ENCODE peak calls at places on chromosomes 11 and 22, in eight cellular contexts. V is GM23338, X is A549, F is small intestine, J is left ventricle myocardium inferior, R is IMR-90, B is iPS DF 6.9, M is aorta. Z is an unnamed sample.

GRCh38 chr11:117181586-117182550 is 3.3 kb downstream of the SIDT2 start:
- DNase-seq in V (no peak), X (no peak), F (no peak), J (no peak), R (no peak), B (no peak), M (peak; percentile 37), Z (no peak)

GRCh38 chr11:39374963-39375698 is 2084.3 kb downstream of the LRRC4C start:
- DNase-seq in V (peak; percentile 53), X (peak; percentile 6), F (peak; percentile 31), J (no peak), R (peak; percentile 2), B (no peak), M (no peak), Z (no peak)

GRCh38 chr22:45804986-45805325 is 133.3 kb downstream of the ATXN10 start:
- DNase-seq in V (no peak), X (peak; percentile 55), F (no peak), J (no peak), R (peak; percentile 98), B (no peak), M (no peak), Z (peak; percentile 92)

GRCh38 chr22:39583066-39583667 is 12.6 kb downstream of the CACNA1I start:
- DNase-seq in V (no peak), X (no peak), F (no peak), J (no peak), R (no peak), B (no peak), M (no peak), Z (no peak)

GRCh38 chr11:720642-721346 is 14.8 kb downstream of the EPS8L2 start:
- DNase-seq in V (peak; percentile 91), X (no peak), F (peak; percentile 57), J (no peak), R (peak; percentile 29), B (no peak), M (peak; percentile 87), Z (no peak)

GRCh38 chr22:36862251-36863242 is 1.7 kb downstream of the NCF4 start:
- DNase-seq in V (no peak), X (no peak), F (no peak), J (peak; percentile 46), R (no peak), B (no peak), M (no peak), Z (no peak)

GRCh38 chr11:47400813-47401279 is 7.5 kb upstream of the SLC39A13 start:
- DNase-seq in V (no peak), X (no peak), F (no peak), J (no peak), R (no peak), B (no peak), M (no peak), Z (no peak)

GRCh38 chr11:2700415-2701211 is 819 bp upstream of the KCNQ1OT1 start:
- DNase-seq in V (peak; percentile 74), X (peak; percentile 57), F (peak; percentile 55), J (peak; percentile 73), R (no peak), B (no peak), M (peak; percentile 91), Z (no peak)

GRCh38 chr11:130314184-130314748 is 451 bp downstream of the ZBTB44 start:
- DNase-seq in V (peak; percentile 56), X (peak; percentile 29), F (peak; percentile 75), J (peak; percentile 60), R (peak; percentile 1), B (no peak), M (peak; percentile 87), Z (no peak)
- H3K4me3 ChIP-seq in V (peak overlapping the region; percentile 61), X (peak overlapping the region; percentile 94), F (peak overlapping the region; percentile 64), J (peak overlapping the region; percentile 96), R (peak overlapping the region; percentile 99), B (peak overlapping the region; percentile 97), M (peak overlapping the region; percentile 64), Z (peak overlapping the region; percentile 82)

GRCh38 chr22:32996702-32997101 is 61.5 kb downstream of the SYN3 start:
- DNase-seq in V (no peak), X (no peak), F (peak; percentile 25), J (peak; percentile 78), R (no peak), B (no peak), M (peak; percentile 89), Z (no peak)

GRCh38 chr22:32994921-32995320 is 63.3 kb downstream of the SYN3 start:
- DNase-seq in V (peak; percentile 6), X (no peak), F (peak; percentile 22), J (no peak), R (no peak), B (no peak), M (no peak), Z (no peak)

GRCh38 chr22:32996276-32996675 is 61.9 kb downstream of the SYN3 start:
- DNase-seq in V (no peak), X (no peak), F (no peak), J (no peak), R (no peak), B (no peak), M (no peak), Z (no peak)

GRCh38 chr22:32994046-32994827 is 63.9 kb downstream of the SYN3 start:
- DNase-seq in V (peak; percentile 29), X (no peak), F (no peak), J (no peak), R (no peak), B (no peak), M (no peak), Z (no peak)

DNA sequence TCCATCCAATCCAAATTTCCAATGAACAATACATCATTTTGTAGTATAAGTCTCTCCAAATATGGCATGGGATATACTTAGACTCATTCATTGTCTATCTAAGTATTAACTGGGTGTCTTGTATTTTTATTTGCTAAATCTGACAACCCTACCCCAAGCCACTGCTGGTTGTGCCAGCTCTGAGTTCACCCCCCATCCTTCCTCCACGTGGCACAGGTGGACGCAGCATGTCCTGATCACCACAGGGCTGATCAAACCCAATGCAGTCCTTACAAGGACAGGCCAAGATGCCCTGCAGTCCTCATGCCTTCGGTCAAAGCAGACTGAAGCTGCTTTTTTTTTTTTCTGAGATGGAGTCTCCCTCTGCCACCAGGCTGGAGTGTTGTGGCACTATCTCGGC is 62.8 kb downstream of the SYN3 start:
- DNase-seq in V (no peak), X (no peak), F (no peak), J (no peak), R (no peak), B (no peak), M (no peak), Z (no peak)
- H3K27ac ChIP-seq in V (no peak overlapping the region), X (no peak overlapping the region), F (no peak overlapping the region), J (peak overlapping the region; percentile 52), R (no peak overlapping the region), B (no peak overlapping the region), M (no peak overlapping the region), Z (no peak overlapping the region)

DNA sequence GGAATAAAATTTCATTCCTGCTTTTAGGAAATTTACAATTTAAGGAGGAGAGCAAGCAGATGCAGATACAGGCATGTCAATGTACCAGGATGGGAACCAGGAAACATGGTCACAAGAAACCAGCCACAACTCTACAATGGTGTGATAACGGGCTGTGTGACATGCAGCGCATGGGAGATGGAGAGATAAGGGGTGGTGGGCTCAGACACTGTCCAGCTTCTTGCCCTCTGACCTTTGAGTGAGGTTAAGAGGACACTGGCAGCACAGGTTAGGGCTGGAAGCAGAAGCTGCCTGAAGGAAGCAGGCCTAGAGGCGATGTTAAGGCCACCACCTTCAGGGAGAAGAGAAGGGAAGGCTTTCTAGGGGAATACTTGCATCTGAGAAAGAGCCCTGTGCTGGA is 2.3 kb upstream of the SORL1-AS1 start:
- DNase-seq in V (no peak), X (no peak), F (no peak), J (no peak), R (no peak), B (no peak), M (no peak), Z (no peak)
- H3K4me3 ChIP-seq in V (no peak overlapping the region), X (no peak overlapping the region), F (no peak overlapping the region), J (no peak overlapping the region), R (no peak overlapping the region), B (no peak overlapping the region), M (no peak overlapping the region), Z (no peak overlapping the region)

GRCh38 chr11:128509990-128510389 is 77.4 kb downstream of the ETS1 start:
- DNase-seq in V (no peak), X (no peak), F (no peak), J (no peak), R (peak; percentile 79), B (no peak), M (no peak), Z (no peak)

GRCh38 chr11:128513915-128514681 is 73.3 kb downstream of the ETS1 start:
- DNase-seq in V (no peak), X (no peak), F (no peak), J (no peak), R (no peak), B (no peak), M (no peak), Z (no peak)

GRCh38 chr11:128515086-128515485 is 72.3 kb downstream of the ETS1 start:
- DNase-seq in V (no peak), X (no peak), F (no peak), J (no peak), R (no peak), B (no peak), M (no peak), Z (no peak)

GRCh38 chr11:128511712-128512111 is 75.6 kb downstream of the ETS1 start:
- DNase-seq in V (no peak), X (no peak), F (no peak), J (no peak), R (no peak), B (no peak), M (no peak), Z (no peak)

DNA sequence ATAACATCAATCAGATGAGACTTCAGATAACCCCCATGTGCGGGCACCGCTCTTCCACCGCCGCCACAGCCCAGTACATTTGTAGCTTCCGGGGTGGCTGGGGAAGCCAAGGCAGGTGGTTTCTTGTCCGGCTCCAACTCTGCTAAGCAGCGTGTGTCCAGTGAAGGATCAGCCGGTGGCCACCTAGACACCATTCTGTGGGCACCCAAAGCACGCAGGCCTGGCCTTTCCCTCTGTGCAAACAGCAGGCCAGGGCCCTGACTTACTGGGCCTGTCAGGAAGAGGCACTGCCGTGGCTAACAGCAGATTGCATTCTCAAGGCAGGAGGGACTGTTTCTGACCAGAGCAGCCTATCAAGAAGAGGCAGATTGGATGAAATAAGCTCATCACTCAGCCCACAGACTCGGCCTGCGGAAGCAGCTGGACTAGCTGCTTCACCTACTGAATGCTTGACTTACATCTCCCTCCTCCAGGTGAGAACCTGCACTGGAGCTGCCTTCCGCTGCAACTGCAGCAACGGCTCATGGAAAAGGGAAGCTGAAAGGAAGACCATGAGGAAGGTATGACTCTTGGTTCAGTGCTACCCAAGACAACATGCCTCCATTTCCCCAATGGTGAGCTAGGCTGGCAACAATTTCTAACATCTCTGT is 74.8 kb downstream of the ETS1 start:
- DNase-seq in V (no peak), X (no peak), F (no peak), J (no peak), R (no peak), B (no peak), M (no peak), Z (no peak)
- H3K27ac ChIP-seq in V (no peak overlapping the region), X (no peak overlapping the region), F (peak overlapping the region; percentile 8), J (peak overlapping the region; percentile 97), R (no peak overlapping the region), B (no peak overlapping the region), M (no peak overlapping the region), Z (no peak overlapping the region)

DNA sequence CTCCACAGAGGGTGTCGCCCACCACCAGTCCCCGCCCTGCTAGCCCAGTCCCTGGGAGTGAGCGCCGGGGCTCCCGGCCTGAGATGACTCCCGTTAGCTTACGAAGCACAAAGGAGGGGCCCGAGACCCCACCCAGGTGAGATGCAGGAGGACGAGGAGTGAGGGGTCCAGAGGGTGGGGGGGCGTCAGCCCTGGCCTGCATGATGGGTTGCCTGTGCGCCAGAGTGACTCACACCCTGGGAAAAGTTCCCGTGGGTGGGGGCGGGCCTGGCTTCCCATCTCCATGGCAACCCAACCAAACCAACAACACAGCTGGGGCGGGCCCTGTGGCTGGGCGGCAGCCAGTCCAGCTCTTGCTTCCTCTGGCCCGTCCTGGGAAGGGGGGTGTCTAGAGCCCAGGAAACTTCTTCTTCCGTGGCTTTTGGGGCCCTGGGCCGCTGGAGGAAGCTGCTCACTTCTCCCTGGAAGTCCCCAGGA is 4.5 kb downstream of the GAS2L1 start:
- DNase-seq in V (peak; percentile 82), X (peak; percentile 91), F (peak; percentile 76), J (peak; percentile 95), R (peak; percentile 96), B (no peak), M (peak; percentile 98), Z (peak; percentile 90)
- H3K4me3 ChIP-seq in V (no peak overlapping the region), X (no peak overlapping the region), F (no peak overlapping the region), J (peak overlapping the region; percentile 94), R (no peak overlapping the region), B (no peak overlapping the region), M (no peak overlapping the region), Z (no peak overlapping the region)